ENCODE peak calls at places on chromosomes 12 and 14, in ten cellular contexts. R is stomach, C is sigmoid colon, Y is A549, D is tibial nerve, J is ovary, Q is suprapubic skin, B is SK-N-SH, F is upper lobe of left lung, O is transverse colon. X is an unnamed sample.

GRCh38 chr12:27425306-27425705 is 21.2 kb upstream of the SMCO2 start:
- DNase-seq in C (no peak), Y (no peak), D (no peak), B (no peak), O (no peak), Q (no peak), J (no peak), R (no peak), F (no peak), X (no peak)

GRCh38 chr12:6337958-6338406 is 3.9 kb downstream of the TNFRSF1A start:
- DNase-seq in Q (no peak), D (no peak), B (no peak), Y (no peak), C (no peak), F (no peak), O (no peak), J (no peak), R (no peak), X (no peak)

GRCh38 chr12:39441963-39442894 is 691 bp downstream of the KIF21A start:
- DNase-seq in B (peak; percentile 57), Q (peak; percentile 81), F (peak; percentile 38), O (no peak), Y (peak; percentile 10), D (peak; percentile 14), R (peak; percentile 34), J (peak; percentile 56), C (peak; percentile 68), X (no peak)

GRCh38 chr12:148676-149416 is 65.1 kb downstream of the SLC6A12 start:
- DNase-seq in J (no peak), Y (no peak), R (no peak), F (no peak), B (no peak), D (no peak), Q (no peak), O (no peak), C (no peak), X (no peak)

GRCh38 chr12:80406253-80406652 is 37.8 kb upstream of the PTPRQ start:
- DNase-seq in D (no peak), J (no peak), B (no peak), Y (no peak), C (no peak), F (no peak), R (no peak), O (no peak), Q (no peak), X (no peak)

GRCh38 chr14:36658091-36659009 is 3.3 kb upstream of the PAX9 start:
- DNase-seq in D (no peak), C (no peak), Q (no peak), O (no peak), R (no peak), Y (no peak), J (no peak), B (no peak), F (no peak), X (no peak)

GRCh38 chr12:117847371-117847770 is 121.4 kb downstream of the KSR2 start:
- DNase-seq in B (no peak), J (no peak), D (no peak), Q (no peak), R (no peak), F (no peak), C (no peak), Y (no peak), O (no peak), X (no peak)

GRCh38 chr14:95495538-95496025 is 20.9 kb downstream of the SYNE3 start:
- DNase-seq in D (no peak), F (peak; percentile 40), Y (no peak), R (no peak), B (no peak), O (peak; percentile 48), J (no peak), Q (no peak), C (no peak), X (no peak)

GRCh38 chr12:91972896-91973295 is 172.8 kb downstream of the BTG1 start:
- DNase-seq in Q (no peak), B (no peak), C (no peak), F (no peak), J (no peak), D (no peak), O (no peak), R (no peak), Y (no peak), X (no peak)

GRCh38 chr14:101050901-101051490 is 147.5 kb upstream of the RTL1 start:
- DNase-seq in O (no peak), B (no peak), R (no peak), Q (no peak), D (no peak), J (no peak), C (no peak), Y (no peak), F (no peak), X (no peak)

GRCh38 chr12:75970310-75970709 is 61.3 kb downstream of the PHLDA1 start:
- DNase-seq in Q (no peak), O (no peak), C (no peak), F (no peak), B (no peak), D (no peak), R (no peak), J (no peak), Y (no peak), X (no peak)

DNA sequence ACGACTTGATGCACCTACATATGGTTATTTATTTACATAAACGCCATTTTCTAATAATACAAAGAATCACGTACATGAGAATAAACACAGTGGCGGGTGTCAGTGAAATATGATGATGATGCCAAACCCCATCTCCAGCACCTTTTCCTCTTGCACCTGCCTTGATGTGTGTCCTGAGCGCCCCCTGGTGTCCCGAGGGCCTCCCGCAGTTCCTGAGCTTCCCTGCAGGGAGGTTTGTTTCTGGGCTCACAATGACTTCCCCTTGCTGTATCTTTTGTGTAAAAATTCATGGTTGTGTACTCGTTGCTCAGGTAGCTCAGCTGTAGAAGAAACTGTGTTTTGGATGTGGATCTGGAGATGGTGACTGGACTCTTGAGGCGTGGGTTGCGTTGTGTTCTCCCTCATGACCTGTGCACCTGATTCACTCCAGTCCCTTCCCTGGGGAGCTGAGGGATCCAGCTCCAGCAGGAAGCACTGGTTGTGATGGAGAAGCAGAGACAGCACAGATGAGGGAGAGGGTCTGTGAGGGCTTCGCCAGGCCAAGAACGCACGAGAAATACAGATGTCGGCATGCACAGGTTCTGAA is 1037.8 kb downstream of the TMEM121 start:
- DNase-seq in B (peak; percentile 45), Q (no peak), C (no peak), F (no peak), J (no peak), O (peak; percentile 54), D (no peak), R (no peak), Y (peak; percentile 18), X (peak; percentile 90)
- TF ChIP-seq EP300 in B (no peak), Q (no peak), C (no peak), F (no peak), J (no peak), O (no peak), D (no peak), R (no peak), Y (no peak), X (no peak)

GRCh38 chr12:88952543-88952942 is 372.3 kb upstream of the KITLG start:
- DNase-seq in Y (no peak), J (no peak), C (no peak), O (peak; percentile 41), Q (no peak), F (no peak), B (no peak), D (no peak), R (peak; percentile 54), X (no peak)
- TF ChIP-seq EP300 in Y (no peak), J (no peak), C (no peak), O (no peak), Q (no peak), F (no peak), B (no peak), D (no peak), R (no peak), X (no peak)

GRCh38 chr12:125081427-125081826 is 16.2 kb downstream of the AACS start:
- DNase-seq in R (no peak), Q (no peak), D (no peak), O (no peak), B (no peak), Y (no peak), F (no peak), C (no peak), J (no peak), X (no peak)

GRCh38 chr12:125076103-125076502 is 10.9 kb downstream of the AACS start:
- DNase-seq in F (no peak), Y (no peak), D (no peak), O (no peak), J (no peak), B (no peak), C (no peak), Q (no peak), R (no peak), X (no peak)

GRCh38 chr12:125083092-125083491 is 17.9 kb downstream of the AACS start:
- DNase-seq in B (no peak), Y (no peak), Q (no peak), R (no peak), D (no peak), O (no peak), J (no peak), F (no peak), C (no peak), X (no peak)

GRCh38 chr12:125079943-125080645 is 14.9 kb downstream of the AACS start:
- DNase-seq in D (peak; percentile 38), B (no peak), Q (no peak), J (no peak), Y (no peak), C (no peak), F (peak; percentile 56), O (no peak), R (no peak), X (no peak)

GRCh38 chr12:125079084-125079483 is 13.8 kb downstream of the AACS start:
- DNase-seq in F (no peak), R (no peak), D (no peak), Q (no peak), C (no peak), B (no peak), J (no peak), O (no peak), Y (no peak), X (no peak)
- TF ChIP-seq EP300 in F (no peak), R (no peak), D (no peak), Q (no peak), C (no peak), B (no peak), J (no peak), O (no peak), Y (no peak), X (no peak)

DNA sequence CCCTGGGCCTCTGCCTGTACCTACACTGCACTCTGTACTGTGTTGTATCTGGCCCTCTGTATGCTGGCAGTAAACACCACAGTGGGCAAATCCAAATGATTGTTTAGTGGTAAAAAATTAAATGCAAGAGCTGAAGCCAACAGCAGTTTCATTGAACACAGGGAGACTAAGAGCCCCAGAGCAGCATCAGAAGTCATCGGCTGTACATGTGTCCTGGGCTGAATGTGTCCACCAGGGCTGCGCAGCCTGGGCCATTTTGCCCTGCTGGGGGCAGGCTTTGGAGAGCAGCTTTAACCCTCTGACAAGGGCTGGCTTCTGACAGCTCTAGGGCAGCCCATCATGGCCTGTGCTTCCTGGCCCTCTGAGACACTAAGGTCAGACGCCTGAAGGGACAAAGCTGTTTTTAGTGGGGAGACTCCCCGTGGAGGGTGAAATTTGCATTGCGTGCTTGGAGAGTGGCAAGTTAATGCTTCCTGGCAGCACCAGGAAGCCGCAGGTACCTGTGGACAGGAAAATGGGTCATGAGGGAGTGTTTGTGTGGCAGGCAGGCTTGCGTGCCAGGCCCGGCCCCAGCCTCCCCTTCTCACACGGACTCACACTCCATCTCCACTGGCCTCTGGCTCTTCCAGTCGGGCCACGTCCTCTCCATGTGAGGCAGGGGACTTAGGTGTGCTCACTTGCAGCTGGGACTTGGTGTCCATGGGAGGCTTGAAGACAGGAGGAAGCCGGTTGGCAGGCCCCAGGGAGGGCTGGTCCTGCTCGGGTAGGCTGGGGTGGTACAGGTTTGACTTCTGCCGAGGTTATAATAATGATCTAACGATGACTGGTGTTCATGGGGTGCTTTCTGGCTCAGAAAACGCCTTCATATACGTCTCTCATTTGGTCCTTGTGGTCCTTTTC is 150.1 kb downstream of the TSPAN9 start:
- DNase-seq in J (no peak), O (no peak), R (no peak), Y (no peak), B (no peak), Q (no peak), F (no peak), D (no peak), C (no peak), X (no peak)
- TF ChIP-seq EP300 in J (no peak), O (no peak), R (no peak), Y (no peak), B (no peak), Q (no peak), F (no peak), D (no peak), C (no peak), X (no peak)